ENCODE peak calls at places on chromosome 6, in seven cellular contexts. F is naive thymus-derived CD8-positive, alpha-beta T cell; W is activated CD8-positive, alpha-beta memory T cell treated with anti-CD3 and anti-CD28 coated beads, Interleukin-2, amount 50 U/mL, for 4 hours; H is Calu3; M is fibroblast of mammary gland; P is activated CD4-positive, alpha-beta T cell treated with anti-CD3 and anti-CD28 coated beads, Interleukin-2, amount 10 ng/mL, durations not matched to agents 7 days and 5 days; V is NCI-H1105 treated with DMSO at 0.1 percent for 48 hours. Q is an unnamed sample.

GRCh38 chr6:116115781-116116180 is 10.2 kb downstream of the COL10A1 start:
- DNase-seq in V (no peak), H (no peak), P (no peak), W (no peak), F (no peak), M (peak), Q (no peak)

GRCh38 chr6:95576621-95577316 is 566 bp upstream of the MANEA start:
- DNase-seq in M (peak), V (peak), W (no peak), F (no peak), P (no peak), H (no peak), Q (no peak)

GRCh38 chr6:116008470-116009229 is 52.0 kb downstream of the FRK start:
- DNase-seq in V (no peak), F (no peak), M (peak), H (no peak), W (no peak), P (no peak), Q (no peak)

GRCh38 chr6:136072691-136073090 is 177.4 kb downstream of the MTFR2 start:
- DNase-seq in P (no peak), M (no peak), F (no peak), H (no peak), V (no peak), W (no peak), Q (no peak)

GRCh38 chr6:98924647-98925046 is 23.1 kb downstream of the FBXL4 start:
- DNase-seq in P (no peak), V (peak), F (no peak), W (no peak), M (no peak), H (no peak), Q (no peak)

GRCh38 chr6:86537311-86537861 is 399.9 kb upstream of the HTR1E start:
- DNase-seq in V (no peak), H (no peak), F (no peak), P (no peak), W (no peak), M (no peak), Q (no peak)

GRCh38 chr6:43115365-43115764 is 39.3 kb downstream of the PTK7 start:
- DNase-seq in F (no peak), W (no peak), V (no peak), H (no peak), P (no peak), M (no peak), Q (no peak)

GRCh38 chr6:35128496-35128895 is 12.6 kb downstream of the TCP11 start:
- DNase-seq in W (no peak), M (no peak), F (no peak), H (no peak), V (no peak), P (no peak), Q (no peak)

GRCh38 chr6:51684038-51684437 is 403.4 kb downstream of the PKHD1 start:
- DNase-seq in P (no peak), F (no peak), H (no peak), V (no peak), W (no peak), M (no peak), Q (no peak)

GRCh38 chr6:65259080-65259479 is 447.9 kb downstream of the EYS start:
- DNase-seq in P (no peak), F (no peak), W (no peak), M (peak), V (no peak), H (no peak), Q (no peak)

GRCh38 chr6:16836186-16836981 is 75.1 kb upstream of the ATXN1 start:
- DNase-seq in M (no peak), V (no peak), P (no peak), F (no peak), W (no peak), H (no peak), Q (no peak)

GRCh38 chr6:119148102-119148824 is 69.8 kb upstream of the FAM184A start:
- DNase-seq in P (no peak), V (peak), W (no peak), F (no peak), H (peak), M (peak), Q (peak)